ENCODE peak calls at places on chromosomes 2 and 18, in four cellular contexts. One of them, this sample, is unnamed.
A peak's percentile ranks its signal among the peaks of the same experiment; 100 is the strongest.

GRCh38 chr2:33047939-33048338 is 101.2 kb downstream of the LTBP1 start:
- DNase-seq in right atrium auricular region: no peak
- DNase-seq in body of pancreas: no peak
- DNase-seq in heart right ventricle: no peak
- DNase-seq in this sample: no peak

GRCh38 chr18:76491436-76491800 is 3.6 kb downstream of the ZNF516 start:
- DNase-seq in right atrium auricular region: no peak
- DNase-seq in heart right ventricle: peak; percentile 81
- DNase-seq in body of pancreas: peak; percentile 79
- DNase-seq in this sample: peak; percentile 80

GRCh38 chr2:231286964-231287363 is 88.5 kb downstream of the ARMC9 start:
- DNase-seq in heart right ventricle: no peak
- DNase-seq in body of pancreas: no peak
- DNase-seq in right atrium auricular region: no peak
- DNase-seq in this sample: no peak

GRCh38 chr2:186486651-186487647 is 889 bp downstream of the ZC3H15 start:
- DNase-seq in heart right ventricle: no peak
- DNase-seq in right atrium auricular region: no peak
- DNase-seq in body of pancreas: no peak
- DNase-seq in this sample: no peak

GRCh38 chr2:65489269-65489668 is 56.9 kb upstream of the SPRED2 start:
- DNase-seq in body of pancreas: no peak
- DNase-seq in right atrium auricular region: no peak
- DNase-seq in heart right ventricle: no peak
- DNase-seq in this sample: no peak

GRCh38 chr2:178874529-178875240 is 67.5 kb upstream of the TTN start:
- DNase-seq in right atrium auricular region: no peak
- DNase-seq in heart right ventricle: no peak
- DNase-seq in body of pancreas: peak; percentile 29
- DNase-seq in this sample: no peak

GRCh38 chr2:46776687-46777327 is 138.8 kb downstream of the MCFD2 start:
- DNase-seq in right atrium auricular region: no peak
- DNase-seq in body of pancreas: peak; percentile 65
- DNase-seq in heart right ventricle: peak; percentile 41
- DNase-seq in this sample: no peak

GRCh38 chr2:197255550-197255949 is 55.0 kb downstream of the ANKRD44 start:
- DNase-seq in body of pancreas: no peak
- DNase-seq in right atrium auricular region: peak; percentile 80
- DNase-seq in heart right ventricle: peak; percentile 48
- DNase-seq in this sample: peak; percentile 79

GRCh38 chr2:230901006-230901405 is 24.0 kb downstream of the GPR55 start:
- DNase-seq in body of pancreas: peak; percentile 2
- DNase-seq in right atrium auricular region: no peak
- DNase-seq in heart right ventricle: no peak
- DNase-seq in this sample: peak; percentile 9

GRCh38 chr2:96869281-96869823 is 528 bp downstream of the SEMA4C start:
- DNase-seq in body of pancreas: peak; percentile 71
- DNase-seq in heart right ventricle: peak; percentile 90
- DNase-seq in right atrium auricular region: peak; percentile 84
- DNase-seq in this sample: peak; percentile 92

GRCh38 chr18:10140928-10141327 is 227.1 kb downstream of the VAPA start:
- DNase-seq in body of pancreas: peak; percentile 40
- DNase-seq in right atrium auricular region: no peak
- DNase-seq in heart right ventricle: no peak
- DNase-seq in this sample: no peak

GRCh38 chr2:202140522-202141292 is 67.7 kb downstream of the KIAA2012 start:
- DNase-seq in body of pancreas: no peak
- DNase-seq in heart right ventricle: no peak
- DNase-seq in right atrium auricular region: no peak
- DNase-seq in this sample: no peak

GRCh38 chr2:30235859-30236535 is 4.7 kb downstream of the LBH start:
- DNase-seq in body of pancreas: no peak
- DNase-seq in right atrium auricular region: no peak
- DNase-seq in heart right ventricle: no peak
- DNase-seq in this sample: no peak

GRCh38 chr2:58981237-58981636 is 740.1 kb upstream of the FANCL start:
- DNase-seq in heart right ventricle: no peak
- DNase-seq in right atrium auricular region: no peak
- DNase-seq in body of pancreas: no peak
- DNase-seq in this sample: no peak

DNA sequence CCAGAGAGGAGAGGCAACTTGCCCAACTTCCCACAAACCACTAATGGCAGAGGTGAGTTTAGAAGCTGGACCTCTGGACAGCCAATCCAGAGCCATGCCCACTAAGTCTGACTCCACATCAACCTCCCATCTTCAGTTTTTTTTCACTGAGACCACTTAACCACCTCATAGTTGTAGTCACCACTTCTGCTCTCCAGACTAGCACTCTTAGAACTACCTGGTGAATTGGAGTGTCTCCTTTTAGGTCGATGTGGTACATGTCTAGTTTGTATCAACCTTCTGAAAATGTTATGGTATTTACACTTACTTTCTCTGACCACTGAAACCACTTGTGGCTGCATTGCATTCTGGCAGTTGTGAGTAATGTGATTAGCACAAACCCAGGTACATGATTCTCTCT is 743.6 kb upstream of the FANCL start:
- DNase-seq in right atrium auricular region: no peak
- DNase-seq in body of pancreas: no peak
- DNase-seq in heart right ventricle: no peak
- DNase-seq in this sample: no peak
- H3K4me1 ChIP-seq in right atrium auricular region: no peaks in the 10 kb centered on the region
- H3K4me1 ChIP-seq in body of pancreas: no peaks in the 10 kb centered on the region
- H3K4me1 ChIP-seq in heart right ventricle: no peaks in the 10 kb centered on the region
- H3K4me1 ChIP-seq in this sample: no peaks in the 10 kb centered on the region

GRCh38 chr18:8826971-8827370 is 121.6 kb downstream of the MTCL1 start:
- DNase-seq in body of pancreas: no peak
- DNase-seq in heart right ventricle: no peak
- DNase-seq in right atrium auricular region: no peak
- DNase-seq in this sample: no peak

GRCh38 chr18:8824846-8825245 is 119.5 kb downstream of the MTCL1 start:
- DNase-seq in body of pancreas: no peak
- DNase-seq in right atrium auricular region: no peak
- DNase-seq in heart right ventricle: no peak
- DNase-seq in this sample: no peak

GRCh38 chr18:8825729-8826375 is 120.5 kb downstream of the MTCL1 start:
- DNase-seq in heart right ventricle: no peak
- DNase-seq in body of pancreas: no peak
- DNase-seq in right atrium auricular region: no peak
- DNase-seq in this sample: no peak

GRCh38 chr18:8826514-8826913 is 121.2 kb downstream of the MTCL1 start:
- DNase-seq in heart right ventricle: no peak
- DNase-seq in right atrium auricular region: no peak
- DNase-seq in body of pancreas: no peak
- DNase-seq in this sample: no peak

DNA sequence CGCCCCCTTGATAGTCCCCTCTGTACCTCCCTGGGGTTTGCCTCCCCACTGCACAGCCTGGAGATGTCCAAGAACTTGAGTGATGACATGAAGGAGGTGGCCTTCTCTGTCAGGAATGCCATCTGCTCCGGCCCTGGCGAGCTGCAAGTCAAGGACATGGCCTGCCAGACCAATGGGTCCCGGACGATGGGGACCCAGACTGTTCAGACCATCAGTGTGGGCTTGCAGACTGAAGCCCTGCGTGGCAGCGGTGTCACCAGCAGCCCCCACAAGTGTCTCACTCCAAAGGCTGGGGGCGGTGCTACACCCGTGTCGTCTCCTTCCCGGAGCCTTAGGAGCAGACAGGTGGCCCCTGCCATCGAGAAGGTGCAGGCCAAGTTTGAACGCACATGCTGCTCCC is 119.9 kb downstream of the MTCL1 start:
- DNase-seq in body of pancreas: no peak
- DNase-seq in right atrium auricular region: no peak
- DNase-seq in heart right ventricle: no peak
- DNase-seq in this sample: no peak
- H3K36me3 ChIP-seq in body of pancreas: no peaks in the 10 kb centered on the region
- H3K36me3 ChIP-seq in right atrium auricular region: no peaks in the 10 kb centered on the region
- H3K36me3 ChIP-seq in heart right ventricle: no peaks in the 10 kb centered on the region
- H3K36me3 ChIP-seq in this sample: no peaks in the 10 kb centered on the region

GRCh38 chr2:5203356-5203755 is 488.8 kb upstream of the SOX11 start:
- DNase-seq in body of pancreas: no peak
- DNase-seq in heart right ventricle: no peak
- DNase-seq in right atrium auricular region: no peak
- DNase-seq in this sample: no peak
- H3K9me3 ChIP-seq in body of pancreas: no peaks in the 10 kb centered on the region
- H3K9me3 ChIP-seq in heart right ventricle: no peaks in the 10 kb centered on the region
- H3K9me3 ChIP-seq in right atrium auricular region: no peaks in the 10 kb centered on the region
- H3K9me3 ChIP-seq in this sample: no peaks in the 10 kb centered on the region

GRCh38 chr2:9244985-9245544 is 38.5 kb downstream of the ASAP2 start:
- DNase-seq in right atrium auricular region: no peak
- DNase-seq in heart right ventricle: no peak
- DNase-seq in body of pancreas: no peak
- DNase-seq in this sample: no peak

GRCh38 chr2:9239616-9240015 is 33.0 kb downstream of the ASAP2 start:
- DNase-seq in right atrium auricular region: no peak
- DNase-seq in heart right ventricle: no peak
- DNase-seq in body of pancreas: no peak
- DNase-seq in this sample: no peak

GRCh38 chr2:9247177-9247576 is 40.6 kb downstream of the ASAP2 start:
- DNase-seq in heart right ventricle: no peak
- DNase-seq in right atrium auricular region: no peak
- DNase-seq in body of pancreas: no peak
- DNase-seq in this sample: no peak

GRCh38 chr2:9240745-9241144 is 34.1 kb downstream of the ASAP2 start:
- DNase-seq in body of pancreas: no peak
- DNase-seq in right atrium auricular region: no peak
- DNase-seq in heart right ventricle: no peak
- DNase-seq in this sample: peak; percentile 48

DNA sequence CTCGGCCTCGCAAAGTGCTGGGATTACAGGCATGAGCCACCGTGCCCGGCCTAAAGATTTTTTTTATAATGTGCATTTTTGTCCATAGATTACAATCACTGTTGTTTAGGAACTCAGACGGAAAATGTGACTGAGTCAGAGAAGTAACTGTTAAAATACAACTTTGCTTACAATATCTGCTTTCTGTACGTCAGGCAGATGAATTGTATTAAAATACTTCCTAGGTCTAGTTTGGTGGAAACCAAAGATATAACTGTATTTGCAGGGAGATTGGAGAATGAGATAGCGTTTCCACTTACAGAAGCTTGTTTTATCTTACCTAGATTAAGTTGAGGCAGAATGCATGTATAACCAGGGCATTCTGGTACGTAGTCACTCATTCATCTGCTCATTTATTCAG is 36.7 kb downstream of the ASAP2 start:
- DNase-seq in body of pancreas: no peak
- DNase-seq in heart right ventricle: no peak
- DNase-seq in right atrium auricular region: no peak
- DNase-seq in this sample: no peak
- H3K4me1 ChIP-seq in body of pancreas: peaks cover 27% of the 10 kb centered on the region
- H3K4me1 ChIP-seq in heart right ventricle: peaks cover 71% of the 10 kb centered on the region
- H3K4me1 ChIP-seq in right atrium auricular region: no peaks in the 10 kb centered on the region
- H3K4me1 ChIP-seq in this sample: peaks cover 19% of the 10 kb centered on the region

GRCh38 chr2:212929116-212929515 is 222.3 kb downstream of the IKZF2 start:
- DNase-seq in heart right ventricle: no peak
- DNase-seq in right atrium auricular region: no peak
- DNase-seq in body of pancreas: no peak
- DNase-seq in this sample: no peak
- H3K36me3 ChIP-seq in heart right ventricle: no peaks in the 10 kb centered on the region
- H3K36me3 ChIP-seq in right atrium auricular region: no peaks in the 10 kb centered on the region
- H3K36me3 ChIP-seq in body of pancreas: no peaks in the 10 kb centered on the region
- H3K36me3 ChIP-seq in this sample: no peaks in the 10 kb centered on the region

GRCh38 chr2:51120754-51121280 is 88.9 kb upstream of the NRXN1 start:
- DNase-seq in body of pancreas: no peak
- DNase-seq in heart right ventricle: no peak
- DNase-seq in right atrium auricular region: no peak
- DNase-seq in this sample: no peak
- H3K9me3 ChIP-seq in body of pancreas: no peaks in the 10 kb centered on the region
- H3K9me3 ChIP-seq in heart right ventricle: no peaks in the 10 kb centered on the region
- H3K9me3 ChIP-seq in right atrium auricular region: no peaks in the 10 kb centered on the region
- H3K9me3 ChIP-seq in this sample: no peaks in the 10 kb centered on the region

GRCh38 chr2:174337337-174338154 is 2.8 kb downstream of the SP9 start:
- DNase-seq in right atrium auricular region: no peak
- DNase-seq in body of pancreas: no peak
- DNase-seq in heart right ventricle: no peak
- DNase-seq in this sample: peak; percentile 75
- H3K4me1 ChIP-seq in right atrium auricular region: peaks cover 3% of the 10 kb centered on the region
- H3K4me1 ChIP-seq in body of pancreas: peaks cover 66% of the 10 kb centered on the region
- H3K4me1 ChIP-seq in heart right ventricle: peaks cover 70% of the 10 kb centered on the region
- H3K4me1 ChIP-seq in this sample: no peaks in the 10 kb centered on the region

GRCh38 chr18:21575656-21576055 is 24.8 kb downstream of the ESCO1 start:
- DNase-seq in body of pancreas: no peak
- DNase-seq in heart right ventricle: no peak
- DNase-seq in right atrium auricular region: no peak
- DNase-seq in this sample: no peak

DNA sequence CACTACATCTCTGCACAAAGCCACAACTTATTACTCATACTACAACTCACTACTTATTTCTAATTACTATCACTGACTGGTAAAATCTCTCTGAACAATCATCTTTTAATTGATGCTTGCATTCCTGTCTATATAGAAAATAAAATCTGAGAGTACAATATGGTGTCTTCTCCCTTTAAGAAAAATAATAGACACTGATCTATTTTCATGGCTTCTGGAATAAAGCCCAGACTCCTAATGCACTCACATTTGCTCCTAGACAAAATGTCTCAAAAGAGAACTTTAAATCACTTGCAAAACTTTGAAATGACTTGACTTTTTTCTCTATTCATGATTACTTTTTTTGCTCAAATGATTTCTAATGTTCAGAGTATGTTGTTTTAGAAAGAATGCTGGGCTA is 28.7 kb downstream of the ESCO1 start:
- DNase-seq in body of pancreas: no peak
- DNase-seq in right atrium auricular region: no peak
- DNase-seq in heart right ventricle: no peak
- DNase-seq in this sample: no peak
- H3K36me3 ChIP-seq in body of pancreas: no peaks in the 10 kb centered on the region
- H3K36me3 ChIP-seq in right atrium auricular region: peaks cover 25% of the 10 kb centered on the region
- H3K36me3 ChIP-seq in heart right ventricle: peaks cover 100% of the 10 kb centered on the region
- H3K36me3 ChIP-seq in this sample: peaks cover 1% of the 10 kb centered on the region

GRCh38 chr2:101957036-101957435 is 34.7 kb upstream of the IL1R2 start:
- DNase-seq in heart right ventricle: no peak
- DNase-seq in right atrium auricular region: no peak
- DNase-seq in body of pancreas: no peak
- DNase-seq in this sample: no peak
- H3K9me3 ChIP-seq in heart right ventricle: no peaks in the 10 kb centered on the region
- H3K9me3 ChIP-seq in right atrium auricular region: no peaks in the 10 kb centered on the region
- H3K9me3 ChIP-seq in body of pancreas: no peaks in the 10 kb centered on the region
- H3K9me3 ChIP-seq in this sample: no peaks in the 10 kb centered on the region

DNA sequence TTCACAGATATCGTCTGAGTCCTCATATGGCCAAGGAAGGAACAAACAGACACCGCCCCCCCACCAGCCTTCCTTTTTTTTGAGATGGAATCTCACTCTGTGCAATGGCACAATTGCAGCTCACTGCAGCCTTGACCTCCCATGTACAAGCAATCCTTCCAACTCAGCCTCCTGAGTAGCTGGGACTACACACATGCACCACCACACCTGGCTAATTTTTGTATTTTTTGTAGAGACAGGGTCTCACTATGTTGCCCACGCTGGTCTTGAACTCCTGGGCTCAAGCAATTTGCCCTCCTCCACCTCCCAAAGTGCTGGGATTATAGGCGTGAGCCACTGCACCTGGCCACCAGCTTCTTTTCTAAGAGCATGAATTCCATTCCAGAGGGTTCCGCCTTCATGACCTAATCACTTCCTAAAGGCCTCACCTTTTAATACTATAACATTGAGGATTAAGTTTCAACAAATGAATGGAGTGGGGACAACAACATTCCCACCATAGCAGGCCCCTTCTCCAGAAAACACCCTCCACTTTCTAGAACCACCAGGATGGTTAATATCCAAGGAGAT is 2.2 kb upstream of the TMBIM1 start:
- DNase-seq in heart right ventricle: no peak
- DNase-seq in right atrium auricular region: no peak
- DNase-seq in body of pancreas: peak; percentile 53
- DNase-seq in this sample: no peak
- H3K4me1 ChIP-seq in heart right ventricle: peaks cover 26% of the 10 kb centered on the region
- H3K4me1 ChIP-seq in right atrium auricular region: no peaks in the 10 kb centered on the region
- H3K4me1 ChIP-seq in body of pancreas: peaks cover 82% of the 10 kb centered on the region
- H3K4me1 ChIP-seq in this sample: peaks cover 3% of the 10 kb centered on the region

This sample was measured in aorta.